ENCODE peak calls at places on chromosome 2, in five cellular contexts. One of them, this sample, is unnamed.

GRCh38 chr2:181879295-181879694 is 12.2 kb upstream of the ITPRID2 start:
- DNase-seq in HL-60: no peak
- DNase-seq in brain microvascular endothelial cell: no peak
- DNase-seq in CD8-positive, alpha-beta T cell: no peak
- DNase-seq in upper lobe of right lung: no peak
- DNase-seq in this sample: no peak

GRCh38 chr2:190451561-190452176 is 43.5 kb downstream of the MFSD6 start:
- DNase-seq in CD8-positive, alpha-beta T cell: no peak
- DNase-seq in upper lobe of right lung: no peak
- DNase-seq in brain microvascular endothelial cell: no peak
- DNase-seq in HL-60: no peak
- DNase-seq in this sample: no peak

GRCh38 chr2:69781321-69782248 is 39.7 kb downstream of the ANXA4 start:
- DNase-seq in CD8-positive, alpha-beta T cell: no peak
- DNase-seq in brain microvascular endothelial cell: no peak
- DNase-seq in upper lobe of right lung: no peak
- DNase-seq in HL-60: no peak
- DNase-seq in this sample: no peak

GRCh38 chr2:164457271-164457670 is 164.0 kb downstream of the GRB14 start:
- DNase-seq in brain microvascular endothelial cell: no peak
- DNase-seq in CD8-positive, alpha-beta T cell: no peak
- DNase-seq in HL-60: no peak
- DNase-seq in upper lobe of right lung: no peak
- DNase-seq in this sample: no peak

GRCh38 chr2:156541706-156542105 is 105.5 kb downstream of the GPD2 start:
- DNase-seq in CD8-positive, alpha-beta T cell: no peak
- DNase-seq in brain microvascular endothelial cell: no peak
- DNase-seq in upper lobe of right lung: no peak
- DNase-seq in HL-60: no peak
- DNase-seq in this sample: no peak

GRCh38 chr2:180694445-180695421 is 285.7 kb upstream of the UBE2E3 start:
- DNase-seq in brain microvascular endothelial cell: no peak
- DNase-seq in HL-60: no peak
- DNase-seq in CD8-positive, alpha-beta T cell: no peak
- DNase-seq in upper lobe of right lung: no peak
- DNase-seq in this sample: no peak

GRCh38 chr2:217429981-217430500 is 570.2 kb upstream of the TNP1 start:
- DNase-seq in brain microvascular endothelial cell: no peak
- DNase-seq in HL-60: no peak
- DNase-seq in CD8-positive, alpha-beta T cell: no peak
- DNase-seq in upper lobe of right lung: no peak
- DNase-seq in this sample: no peak

GRCh38 chr2:177484396-177484795 is 91.8 kb downstream of the AGPS start:
- DNase-seq in brain microvascular endothelial cell: no peak
- DNase-seq in CD8-positive, alpha-beta T cell: no peak
- DNase-seq in HL-60: no peak
- DNase-seq in upper lobe of right lung: no peak
- DNase-seq in this sample: no peak

GRCh38 chr2:196742685-196743084 is 56.8 kb downstream of the GTF3C3 start:
- DNase-seq in HL-60: no peak
- DNase-seq in brain microvascular endothelial cell: no peak
- DNase-seq in CD8-positive, alpha-beta T cell: no peak
- DNase-seq in upper lobe of right lung: no peak
- DNase-seq in this sample: no peak

GRCh38 chr2:128291844-128292598 is 26.6 kb downstream of the HS6ST1 start:
- DNase-seq in CD8-positive, alpha-beta T cell: no peak
- DNase-seq in HL-60: no peak
- DNase-seq in brain microvascular endothelial cell: no peak
- DNase-seq in upper lobe of right lung: no peak
- DNase-seq in this sample: peak; percentile 71
- H3K27ac ChIP-seq in CD8-positive, alpha-beta T cell: no peak overlapping the region
- H3K27ac ChIP-seq in HL-60: no peak overlapping the region
- H3K27ac ChIP-seq in brain microvascular endothelial cell: no peak overlapping the region
- H3K27ac ChIP-seq in upper lobe of right lung: no peak overlapping the region
- H3K27ac ChIP-seq in this sample: no peak overlapping the region

GRCh38 chr2:114517580-114517979 is 75.1 kb downstream of the DPP10 start:
- DNase-seq in CD8-positive, alpha-beta T cell: no peak
- DNase-seq in upper lobe of right lung: no peak
- DNase-seq in HL-60: no peak
- DNase-seq in brain microvascular endothelial cell: no peak
- DNase-seq in this sample: no peak

GRCh38 chr2:114515901-114516300 is 73.5 kb downstream of the DPP10 start:
- DNase-seq in upper lobe of right lung: no peak
- DNase-seq in brain microvascular endothelial cell: no peak
- DNase-seq in HL-60: no peak
- DNase-seq in CD8-positive, alpha-beta T cell: no peak
- DNase-seq in this sample: no peak

DNA sequence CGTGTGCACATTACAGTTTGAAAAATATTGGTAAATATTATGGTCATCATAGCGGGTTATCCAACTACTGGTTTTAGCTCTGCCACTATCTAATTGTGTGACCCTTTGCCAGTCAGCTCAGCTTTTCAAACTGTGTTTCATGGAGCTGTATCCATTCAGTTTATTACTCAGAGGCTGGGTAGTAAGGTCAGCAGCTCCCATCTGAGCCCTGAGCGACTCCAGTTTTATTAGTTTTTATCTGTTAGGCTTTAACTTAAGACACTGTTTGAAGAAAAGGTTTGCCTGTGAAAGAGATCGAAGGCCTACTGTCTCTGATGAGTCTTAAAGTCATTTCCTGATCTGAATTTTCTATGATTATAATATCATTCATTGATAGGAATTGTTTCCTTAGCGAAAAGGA is 76.3 kb downstream of the DPP10 start:
- DNase-seq in upper lobe of right lung: no peak
- DNase-seq in CD8-positive, alpha-beta T cell: no peak
- DNase-seq in brain microvascular endothelial cell: no peak
- DNase-seq in HL-60: no peak
- DNase-seq in this sample: no peak
- H3K27ac ChIP-seq in upper lobe of right lung: no peak overlapping the region
- H3K27ac ChIP-seq in CD8-positive, alpha-beta T cell: no peak overlapping the region
- H3K27ac ChIP-seq in brain microvascular endothelial cell: no peak overlapping the region
- H3K27ac ChIP-seq in HL-60: no peak overlapping the region
- H3K27ac ChIP-seq in this sample: no peak overlapping the region

DNA sequence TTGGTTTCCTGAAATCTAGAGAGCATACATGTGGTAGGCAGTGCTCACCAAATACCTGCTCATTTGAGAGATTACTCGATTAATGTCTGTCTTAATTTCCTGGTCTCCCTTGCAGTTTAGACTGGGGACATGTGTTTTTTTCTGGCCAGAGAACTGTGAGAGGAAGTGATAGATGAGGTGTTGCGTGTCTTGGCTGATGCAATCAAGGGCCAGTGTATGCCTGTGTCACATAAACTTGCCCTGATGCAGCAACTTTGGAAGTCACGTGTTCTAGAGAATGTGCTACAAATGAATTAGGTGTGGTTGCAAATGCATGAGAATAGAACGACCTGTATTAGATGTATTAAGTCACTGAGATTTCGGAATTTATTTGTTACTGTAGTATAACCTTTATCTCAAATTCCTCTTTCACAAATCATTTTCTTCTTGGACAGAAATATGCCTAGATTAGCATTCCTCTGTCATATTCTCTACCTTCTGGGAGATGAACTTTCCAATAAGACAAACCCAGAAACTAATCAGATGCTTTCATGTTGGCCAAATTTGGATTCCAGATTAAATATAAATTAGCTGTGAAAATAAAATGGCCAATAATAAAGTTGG is 9.9 kb upstream of the IL1A start:
- DNase-seq in upper lobe of right lung: no peak
- DNase-seq in CD8-positive, alpha-beta T cell: no peak
- DNase-seq in HL-60: peak; percentile 96
- DNase-seq in brain microvascular endothelial cell: peak; percentile 92
- DNase-seq in this sample: peak; percentile 69
- H3K27ac ChIP-seq in upper lobe of right lung: peak overlapping the region; percentile 28
- H3K27ac ChIP-seq in CD8-positive, alpha-beta T cell: no peak overlapping the region
- H3K27ac ChIP-seq in HL-60: peak overlapping the region; percentile 61
- H3K27ac ChIP-seq in brain microvascular endothelial cell: peak overlapping the region; percentile 93
- H3K27ac ChIP-seq in this sample: no peak overlapping the region

GRCh38 chr2:85503168-85503610 is 35.8 kb upstream of the MAT2A start:
- DNase-seq in CD8-positive, alpha-beta T cell: no peak
- DNase-seq in brain microvascular endothelial cell: no peak
- DNase-seq in HL-60: no peak
- DNase-seq in upper lobe of right lung: no peak
- DNase-seq in this sample: no peak

GRCh38 chr2:85504434-85505261 is 34.3 kb upstream of the MAT2A start:
- DNase-seq in HL-60: peak; percentile 27
- DNase-seq in brain microvascular endothelial cell: peak; percentile 75
- DNase-seq in CD8-positive, alpha-beta T cell: no peak
- DNase-seq in upper lobe of right lung: no peak
- DNase-seq in this sample: no peak

GRCh38 chr2:85505551-85506238 is 33.3 kb upstream of the MAT2A start:
- DNase-seq in HL-60: no peak
- DNase-seq in upper lobe of right lung: no peak
- DNase-seq in brain microvascular endothelial cell: no peak
- DNase-seq in CD8-positive, alpha-beta T cell: no peak
- DNase-seq in this sample: no peak

GRCh38 chr2:85503611-85504433 is 35.1 kb upstream of the MAT2A start:
- DNase-seq in HL-60: no peak
- DNase-seq in upper lobe of right lung: no peak
- DNase-seq in brain microvascular endothelial cell: no peak
- DNase-seq in CD8-positive, alpha-beta T cell: no peak
- DNase-seq in this sample: no peak

GRCh38 chr2:85506768-85507181 is 32.2 kb upstream of the MAT2A start:
- DNase-seq in CD8-positive, alpha-beta T cell: no peak
- DNase-seq in brain microvascular endothelial cell: no peak
- DNase-seq in HL-60: no peak
- DNase-seq in upper lobe of right lung: no peak
- DNase-seq in this sample: no peak
- H3K27ac ChIP-seq in CD8-positive, alpha-beta T cell: no peak overlapping the region
- H3K27ac ChIP-seq in brain microvascular endothelial cell: no peak overlapping the region
- H3K27ac ChIP-seq in HL-60: no peak overlapping the region
- H3K27ac ChIP-seq in upper lobe of right lung: no peak overlapping the region
- H3K27ac ChIP-seq in this sample: no peak overlapping the region

DNA sequence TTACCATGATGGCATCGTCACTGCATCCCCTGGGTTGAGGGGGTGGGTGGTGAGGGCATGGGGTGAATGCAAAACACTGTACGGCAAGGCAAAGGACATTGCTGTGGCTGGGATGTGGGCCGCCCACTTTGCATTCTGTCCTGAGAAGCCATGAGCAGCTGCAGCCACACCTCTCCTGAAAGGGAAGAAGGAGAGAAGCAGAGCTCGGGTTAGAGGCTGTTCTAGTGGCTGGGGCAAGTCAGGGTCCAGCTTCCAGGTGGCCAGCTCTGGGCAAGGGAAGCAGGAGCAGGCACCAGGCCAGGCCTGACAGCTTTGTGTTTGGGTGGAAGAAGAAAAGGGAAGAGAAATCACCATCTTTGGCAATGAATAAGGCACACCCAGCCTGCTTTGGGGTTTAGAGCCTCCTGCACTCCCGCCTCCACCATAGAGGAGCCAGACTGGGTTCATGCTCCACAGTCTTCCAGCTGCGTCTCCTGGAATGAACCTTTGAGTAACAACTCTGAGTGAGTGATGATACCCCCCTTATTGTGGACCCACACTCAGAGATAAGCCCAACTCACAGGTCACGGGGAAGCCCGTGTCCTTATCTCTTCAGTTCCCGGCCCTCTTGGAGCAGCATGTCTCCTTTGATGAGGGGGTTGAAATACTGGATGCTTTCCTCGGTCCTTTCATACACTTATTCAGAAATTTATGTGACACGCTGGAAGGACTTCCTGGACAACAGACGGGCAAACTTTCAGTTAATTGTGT is 63.5 kb downstream of the INPP4A start:
- DNase-seq in HL-60: peak; percentile 64
- DNase-seq in upper lobe of right lung: peak; percentile 74
- DNase-seq in CD8-positive, alpha-beta T cell: no peak
- DNase-seq in brain microvascular endothelial cell: no peak
- DNase-seq in this sample: peak; percentile 80
- H3K27ac ChIP-seq in HL-60: peak overlapping the region; percentile 76
- H3K27ac ChIP-seq in upper lobe of right lung: peak overlapping the region; percentile 80
- H3K27ac ChIP-seq in CD8-positive, alpha-beta T cell: no peak overlapping the region
- H3K27ac ChIP-seq in brain microvascular endothelial cell: no peak overlapping the region
- H3K27ac ChIP-seq in this sample: no peak overlapping the region

GRCh38 chr2:222734690-222735014 is 63.2 kb downstream of the MOGAT1 start:
- DNase-seq in HL-60: no peak
- DNase-seq in CD8-positive, alpha-beta T cell: no peak
- DNase-seq in brain microvascular endothelial cell: no peak
- DNase-seq in upper lobe of right lung: no peak
- DNase-seq in this sample: no peak

GRCh38 chr2:222731183-222731582 is 59.7 kb downstream of the MOGAT1 start:
- DNase-seq in CD8-positive, alpha-beta T cell: no peak
- DNase-seq in upper lobe of right lung: no peak
- DNase-seq in brain microvascular endothelial cell: no peak
- DNase-seq in HL-60: no peak
- DNase-seq in this sample: no peak

GRCh38 chr2:222733470-222733845 is 62.0 kb downstream of the MOGAT1 start:
- DNase-seq in HL-60: no peak
- DNase-seq in CD8-positive, alpha-beta T cell: no peak
- DNase-seq in brain microvascular endothelial cell: no peak
- DNase-seq in upper lobe of right lung: no peak
- DNase-seq in this sample: no peak

GRCh38 chr2:222733846-222734689 is 62.6 kb downstream of the MOGAT1 start:
- DNase-seq in upper lobe of right lung: no peak
- DNase-seq in brain microvascular endothelial cell: no peak
- DNase-seq in CD8-positive, alpha-beta T cell: no peak
- DNase-seq in HL-60: no peak
- DNase-seq in this sample: no peak

GRCh38 chr2:222732774-222733173 is 61.3 kb downstream of the MOGAT1 start:
- DNase-seq in HL-60: no peak
- DNase-seq in upper lobe of right lung: no peak
- DNase-seq in CD8-positive, alpha-beta T cell: no peak
- DNase-seq in brain microvascular endothelial cell: no peak
- DNase-seq in this sample: no peak
- H3K27ac ChIP-seq in HL-60: no peak overlapping the region
- H3K27ac ChIP-seq in upper lobe of right lung: no peak overlapping the region
- H3K27ac ChIP-seq in CD8-positive, alpha-beta T cell: no peak overlapping the region
- H3K27ac ChIP-seq in brain microvascular endothelial cell: no peak overlapping the region
- H3K27ac ChIP-seq in this sample: peak overlapping the region; percentile 63

GRCh38 chr2:108314586-108315296 is 26.0 kb downstream of the SULT1C2 start:
- DNase-seq in HL-60: no peak
- DNase-seq in brain microvascular endothelial cell: no peak
- DNase-seq in upper lobe of right lung: no peak
- DNase-seq in CD8-positive, alpha-beta T cell: no peak
- DNase-seq in this sample: no peak
- H3K27ac ChIP-seq in HL-60: no peak overlapping the region
- H3K27ac ChIP-seq in brain microvascular endothelial cell: no peak overlapping the region
- H3K27ac ChIP-seq in upper lobe of right lung: no peak overlapping the region
- H3K27ac ChIP-seq in CD8-positive, alpha-beta T cell: no peak overlapping the region
- H3K27ac ChIP-seq in this sample: no peak overlapping the region

GRCh38 chr2:197869030-197869429 is 64.6 kb downstream of the PLCL1 start:
- DNase-seq in HL-60: no peak
- DNase-seq in upper lobe of right lung: no peak
- DNase-seq in brain microvascular endothelial cell: no peak
- DNase-seq in CD8-positive, alpha-beta T cell: no peak
- DNase-seq in this sample: no peak
- H3K27ac ChIP-seq in HL-60: peak overlapping the region; percentile 35
- H3K27ac ChIP-seq in upper lobe of right lung: no peak overlapping the region
- H3K27ac ChIP-seq in brain microvascular endothelial cell: no peak overlapping the region
- H3K27ac ChIP-seq in CD8-positive, alpha-beta T cell: peak overlapping the region; percentile 40
- H3K27ac ChIP-seq in this sample: no peak overlapping the region

DNA sequence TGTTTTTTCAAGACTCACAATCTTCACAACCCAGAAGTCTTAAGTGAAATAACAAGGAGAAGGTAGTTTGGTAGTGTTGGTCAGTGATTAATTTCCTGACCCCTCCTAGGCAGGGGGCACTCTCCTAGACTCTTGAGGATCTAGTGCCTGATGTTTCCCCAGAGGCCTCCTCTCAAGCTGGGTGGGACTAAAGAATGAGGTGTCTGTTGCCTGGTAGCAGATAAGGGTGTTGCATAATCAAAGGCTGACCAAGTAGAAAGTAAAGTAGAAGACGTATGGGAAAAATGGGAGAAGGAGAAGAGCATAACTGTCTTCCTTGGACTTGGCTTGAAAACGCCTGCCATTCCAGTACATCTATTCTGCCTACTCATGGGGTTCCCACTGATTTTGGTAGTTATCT is 37.8 kb downstream of the VIT start:
- DNase-seq in HL-60: no peak
- DNase-seq in upper lobe of right lung: no peak
- DNase-seq in CD8-positive, alpha-beta T cell: no peak
- DNase-seq in brain microvascular endothelial cell: no peak
- DNase-seq in this sample: no peak
- H3K27ac ChIP-seq in HL-60: no peak overlapping the region
- H3K27ac ChIP-seq in upper lobe of right lung: no peak overlapping the region
- H3K27ac ChIP-seq in CD8-positive, alpha-beta T cell: no peak overlapping the region
- H3K27ac ChIP-seq in brain microvascular endothelial cell: no peak overlapping the region
- H3K27ac ChIP-seq in this sample: no peak overlapping the region

This sample was measured in aorta.